ENCODE peak calls at places on chromosomes 16 and 17, in eight cellular contexts. U, X, P, H, N, A, I and R are unnamed samples.
A peak's percentile ranks its signal among the peaks of the same experiment; 100 is the strongest.

GRCh38 chr16:85462405-85463227 is 150.5 kb upstream of the GSE1 start:
- DNase-seq in U (peak; percentile 53), X (no peak), P (no peak), H (no peak), N (peak; percentile 71), A (no peak), I (peak; percentile 87), R (no peak)

GRCh38 chr16:27355610-27356009 is 41.8 kb downstream of the IL4R start:
- DNase-seq in U (peak; percentile 81), X (no peak), P (no peak), H (no peak), N (peak; percentile 56), A (no peak), I (no peak), R (no peak)

GRCh38 chr17:29141484-29141835 is 38.7 kb downstream of the MYO18A start:
- DNase-seq in U (no peak), X (no peak), P (no peak), H (no peak), N (no peak), A (no peak), I (no peak), R (no peak)

GRCh38 chr17:1590031-1590746 is 27.6 kb upstream of the PITPNA start:
- DNase-seq in U (no peak), X (no peak), P (peak; percentile 65), H (peak; percentile 80), N (peak; percentile 67), A (peak; percentile 55), I (no peak), R (no peak)

GRCh38 chr17:6547336-6547735 is 9.0 kb downstream of the PITPNM3 start:
- DNase-seq in U (no peak), X (no peak), P (no peak), H (no peak), N (no peak), A (no peak), I (no peak), R (no peak)

GRCh38 chr17:31758646-31759045 is 100.4 kb downstream of the COPRS start:
- DNase-seq in U (no peak), X (no peak), P (no peak), H (peak; percentile 45), N (no peak), A (no peak), I (no peak), R (no peak)

GRCh38 chr17:67016039-67016762 is 28.2 kb upstream of the CACNG1 start:
- DNase-seq in U (peak; percentile 73), X (no peak), P (no peak), H (no peak), N (no peak), A (no peak), I (no peak), R (no peak)

GRCh38 chr17:40524243-40524965 is 23.0 kb upstream of the TNS4 start:
- DNase-seq in U (no peak), X (no peak), P (no peak), H (no peak), N (no peak), A (no peak), I (no peak), R (no peak)

GRCh38 chr16:85335584-85336492 is 223.6 kb upstream of the CIBAR2 start:
- DNase-seq in U (no peak), X (no peak), P (no peak), H (no peak), N (no peak), A (no peak), I (no peak), R (no peak)

GRCh38 chr17:42405963-42406495 is 17.0 kb downstream of the CAVIN1 start:
- DNase-seq in U (peak; percentile 92), X (peak; percentile 72), P (peak; percentile 65), H (peak; percentile 40), N (peak; percentile 90), A (no peak), I (peak; percentile 11), R (peak; percentile 70)

GRCh38 chr16:84738255-84739038 is 38.6 kb downstream of the USP10 start:
- DNase-seq in U (peak; percentile 95), X (peak; percentile 55), P (peak; percentile 91), H (no peak), N (peak; percentile 58), A (no peak), I (peak; percentile 25), R (peak; percentile 64)

GRCh38 chr16:79770244-79771064 is 169.9 kb upstream of the MAF start:
- DNase-seq in U (peak; percentile 94), X (peak; percentile 29), P (peak; percentile 92), H (peak; percentile 72), N (peak; percentile 91), A (peak; percentile 14), I (peak; percentile 81), R (peak; percentile 42)

GRCh38 chr17:68398731-68399637 is 58.3 kb downstream of the WIPI1 start:
- DNase-seq in U (peak; percentile 90), X (no peak), P (peak; percentile 82), H (peak; percentile 47), N (peak; percentile 50), A (no peak), I (peak; percentile 14), R (no peak)

GRCh38 chr16:89860747-89861304 is 12.6 kb upstream of the TCF25 start:
- DNase-seq in U (peak; percentile 88), X (peak; percentile 61), P (peak; percentile 58), H (no peak), N (peak; percentile 71), A (no peak), I (no peak), R (peak; percentile 80)

GRCh38 chr17:21019976-21020575 is 22.7 kb downstream of the USP22 start:
- DNase-seq in U (peak; percentile 44), X (no peak), P (no peak), H (no peak), N (no peak), A (no peak), I (peak; percentile 4), R (peak; percentile 32)

GRCh38 chr16:87288753-87289362 is 28.3 kb downstream of the C16orf95 start:
- DNase-seq in U (no peak), X (no peak), P (peak; percentile 90), H (peak; percentile 80), N (no peak), A (peak; percentile 98), I (no peak), R (no peak)

GRCh38 chr16:23920899-23921298 is 85.1 kb downstream of the PRKCB start:
- DNase-seq in U (no peak), X (no peak), P (no peak), H (no peak), N (no peak), A (no peak), I (no peak), R (no peak)

GRCh38 chr16:85610059-85610445 is 3.1 kb upstream of the GSE1 start:
- DNase-seq in U (no peak), X (no peak), P (no peak), H (no peak), N (no peak), A (no peak), I (no peak), R (no peak)

GRCh38 chr16:24853830-24854229 is 8.1 kb downstream of the SLC5A11 start:
- DNase-seq in U (peak; percentile 28), X (no peak), P (peak; percentile 35), H (peak; percentile 39), N (peak; percentile 26), A (no peak), I (peak; percentile 15), R (no peak)

GRCh38 chr16:71855937-71856662 is 10.3 kb downstream of the ATXN1L start:
- DNase-seq in U (no peak), X (no peak), P (no peak), H (no peak), N (no peak), A (no peak), I (no peak), R (no peak)

GRCh38 chr17:51046527-51047384 is 73.9 kb downstream of the SPAG9 start:
- DNase-seq in U (peak; percentile 95), X (no peak), P (peak; percentile 71), H (peak; percentile 97), N (peak; percentile 17), A (peak; percentile 59), I (peak; percentile 97), R (no peak)

GRCh38 chr16:82924075-82924854 is 297.5 kb downstream of the CDH13 start:
- DNase-seq in U (no peak), X (no peak), P (peak; percentile 4), H (no peak), N (no peak), A (no peak), I (no peak), R (no peak)

GRCh38 chr16:88853336-88853941 is 3.3 kb downstream of the GALNS start:
- DNase-seq in U (no peak), X (no peak), P (peak; percentile 31), H (no peak), N (no peak), A (no peak), I (no peak), R (no peak)

GRCh38 chr17:27239584-27239983 is 54.3 kb upstream of the WSB1 start:
- DNase-seq in U (no peak), X (no peak), P (no peak), H (no peak), N (no peak), A (no peak), I (no peak), R (no peak)

GRCh38 chr16:69509125-69509524 is 56.6 kb upstream of the NFAT5 start:
- DNase-seq in U (no peak), X (no peak), P (no peak), H (no peak), N (no peak), A (no peak), I (no peak), R (no peak)

GRCh38 chr16:59865071-59865671 is 1131.1 kb upstream of the GOT2 start:
- DNase-seq in U (no peak), X (no peak), P (peak; percentile 75), H (peak; percentile 47), N (no peak), A (no peak), I (no peak), R (no peak)

GRCh38 chr17:36068524-36068923 is 4.5 kb downstream of the CCL18 start:
- DNase-seq in U (peak; percentile 39), X (no peak), P (no peak), H (no peak), N (no peak), A (no peak), I (no peak), R (no peak)

GRCh38 chr16:86494039-86494564 is 16.2 kb upstream of the FOXF1 start:
- DNase-seq in U (no peak), X (no peak), P (no peak), H (no peak), N (no peak), A (no peak), I (no peak), R (no peak)

GRCh38 chr17:33284022-33284421 is 9.1 kb downstream of the ASIC2 start:
- DNase-seq in U (no peak), X (no peak), P (peak; percentile 30), H (peak; percentile 82), N (no peak), A (peak; percentile 24), I (no peak), R (no peak)

GRCh38 chr17:76872221-76872873 is 4.1 kb downstream of the MGAT5B start:
- DNase-seq in U (no peak), X (no peak), P (peak; percentile 99), H (peak; percentile 95), N (no peak), A (peak; percentile 83), I (no peak), R (peak; percentile 10)